ENCODE peak calls at places on chromosomes 11 and 22, in four cellular contexts. P is choroid plexus epithelial cell, U is lower leg skin, V is upper lobe of right lung. X is an unnamed sample.

GRCh38 chr11:34988294-34989255 is 72.2 kb downstream of the PDHX start:
- DNase-seq in P (peak), U (no peak), V (no peak), X (peak)

GRCh38 chr11:48074425-48075181 is 94.2 kb downstream of the PTPRJ start:
- DNase-seq in P (no peak), U (no peak), V (no peak), X (no peak)

GRCh38 chr11:89361738-89362137 is 129.4 kb downstream of the NOX4 start:
- DNase-seq in P (no peak), U (no peak), V (no peak), X (no peak)

GRCh38 chr11:129374993-129375721 is 491 bp upstream of the BARX2 start:
- DNase-seq in P (no peak), U (no peak), V (peak), X (no peak)

GRCh38 chr11:59582006-59582405 is 33.6 kb downstream of the OSBP start:
- DNase-seq in P (no peak), U (no peak), V (no peak), X (no peak)

GRCh38 chr22:27773236-27773550 is 28.4 kb downstream of the MN1 start:
- DNase-seq in P (no peak), U (no peak), V (no peak), X (no peak)

GRCh38 chr11:69241075-69241740 is 52.7 kb upstream of the MYEOV start:
- DNase-seq in P (no peak), U (peak), V (no peak), X (no peak)

GRCh38 chr11:91653091-91653754 is 571.4 kb upstream of the FAT3 start:
- DNase-seq in P (no peak), U (no peak), V (no peak), X (no peak)

GRCh38 chr11:68525930-68526329 is 65.4 kb downstream of the PPP6R3 start:
- DNase-seq in P (peak), U (no peak), V (no peak), X (peak)

GRCh38 chr11:65650547-65651338 is 12.0 kb downstream of the RELA start:
- DNase-seq in P (no peak), U (no peak), V (peak), X (no peak)

GRCh38 chr11:39192671-39193070 is 2266.8 kb downstream of the LRRC4C start:
- DNase-seq in P (no peak), U (no peak), V (no peak), X (no peak)

GRCh38 chr22:36922097-36922608 is 8.7 kb downstream of the CSF2RB start:
- DNase-seq in P (no peak), U (peak), V (no peak), X (no peak)

GRCh38 chr11:126257764-126258163 is 10.9 kb downstream of the SRPRA start:
- DNase-seq in P (peak), U (no peak), V (no peak), X (peak)

GRCh38 chr11:125337836-125338235 is 158.2 kb downstream of the FEZ1 start:
- DNase-seq in P (no peak), U (no peak), V (peak), X (no peak)

GRCh38 chr11:70627219-70627618 is 228.9 kb downstream of the CTTN start:
- DNase-seq in P (no peak), U (no peak), V (no peak), X (no peak)

GRCh38 chr11:75441804-75442132 is 8.8 kb upstream of the KLHL35 start:
- DNase-seq in P (no peak), U (no peak), V (no peak), X (no peak)

GRCh38 chr11:27646051-27646818 is 54.0 kb downstream of the BDNF start:
- DNase-seq in P (no peak), U (no peak), V (no peak), X (no peak)

GRCh38 chr22:38432264-38432663 is 22.7 kb downstream of the KCNJ4 start:
- DNase-seq in P (no peak), U (no peak), V (no peak), X (no peak)

GRCh38 chr11:62804310-62805043 is 763 bp downstream of the NXF1 start:
- DNase-seq in P (peak), U (no peak), V (no peak), X (peak)

GRCh38 chr22:18965526-18966421 is 29.7 kb upstream of the PRODH start:
- DNase-seq in P (no peak), U (no peak), V (peak), X (no peak)

GRCh38 chr22:39959640-39960447 is at the start of gene TMA7B:
- DNase-seq in P (peak), U (no peak), V (no peak), X (peak)

GRCh38 chr11:133354069-133354468 is 178.2 kb downstream of the OPCML start:
- DNase-seq in P (no peak), U (no peak), V (no peak), X (no peak)

GRCh38 chr22:37267128-37267587 is 15.2 kb upstream of the CYTH4 start:
- DNase-seq in P (peak), U (no peak), V (peak), X (peak)

GRCh38 chr22:46453006-46453828 is 84.2 kb downstream of the CELSR1 start:
- DNase-seq in P (no peak), U (no peak), V (no peak), X (peak)

GRCh38 chr11:7577226-7577882 is 63.6 kb downstream of the PPFIBP2 start:
- DNase-seq in P (peak), U (peak), V (no peak), X (peak)

GRCh38 chr11:128179049-128179448 is 408.3 kb downstream of the ETS1 start:
- DNase-seq in P (no peak), U (no peak), V (no peak), X (no peak)

GRCh38 chr11:2482745-2483144 is 37.9 kb downstream of the KCNQ1 start:
- DNase-seq in P (no peak), U (no peak), V (peak), X (no peak)

GRCh38 chr22:19510919-19511341 is 13.3 kb downstream of the CLDN5 start:
- DNase-seq in P (no peak), U (no peak), V (no peak), X (no peak)

GRCh38 chr22:29030016-29030617 is 31.5 kb downstream of the C22orf31 start:
- DNase-seq in P (peak), U (no peak), V (no peak), X (peak)

GRCh38 chr11:340539-341512 is 20.2 kb upstream of the IFITM3 start:
- DNase-seq in P (no peak), U (no peak), V (no peak), X (peak)

GRCh38 chr11:57464343-57465181 is 4.2 kb downstream of the RTN4RL2 start:
- DNase-seq in P (no peak), U (no peak), V (no peak), X (no peak)

GRCh38 chr22:30802202-30803166 is 107.8 kb downstream of the OSBP2 start:
- DNase-seq in P (peak), U (peak), V (peak), X (peak)

GRCh38 chr22:46967445-46968358 is 205.3 kb downstream of the TBC1D22A start:
- DNase-seq in P (peak), U (peak), V (no peak), X (no peak)

GRCh38 chr11:121589946-121590537 is 137.3 kb upstream of the SORL1-AS1 start:
- DNase-seq in P (no peak), U (no peak), V (no peak), X (no peak)

GRCh38 chr11:65325435-65325834 is 8.2 kb upstream of the DPF2 start:
- DNase-seq in P (no peak), U (no peak), V (no peak), X (no peak)

GRCh38 chr22:45263790-45264269 is 20.9 kb upstream of the UPK3A start:
- DNase-seq in P (peak), U (peak), V (peak), X (peak)

GRCh38 chr22:45261407-45262088 is 20.9 kb upstream of the KIAA0930 start:
- DNase-seq in P (no peak), U (no peak), V (no peak), X (no peak)

GRCh38 chr22:45262931-45263789 is 21.6 kb upstream of the UPK3A start:
- DNase-seq in P (no peak), U (no peak), V (no peak), X (peak)

GRCh38 chr22:45259754-45260394 is 19.2 kb upstream of the KIAA0930 start:
- DNase-seq in P (no peak), U (no peak), V (no peak), X (no peak)

GRCh38 chr22:45262195-45262930 is 21.7 kb upstream of the KIAA0930 start:
- DNase-seq in P (no peak), U (no peak), V (no peak), X (no peak)
- H3K4me3 ChIP-seq in P (no peak), U (no peak), V (no peak), X (no peak)

GRCh38 chr22:41672780-41673509 is 15.7 kb downstream of the SNU13 start:
- DNase-seq in P (peak), U (no peak), V (no peak), X (no peak)
- TF ChIP-seq CTCF in P (peak), U (no peak), V (peak), X (peak)

DNA sequence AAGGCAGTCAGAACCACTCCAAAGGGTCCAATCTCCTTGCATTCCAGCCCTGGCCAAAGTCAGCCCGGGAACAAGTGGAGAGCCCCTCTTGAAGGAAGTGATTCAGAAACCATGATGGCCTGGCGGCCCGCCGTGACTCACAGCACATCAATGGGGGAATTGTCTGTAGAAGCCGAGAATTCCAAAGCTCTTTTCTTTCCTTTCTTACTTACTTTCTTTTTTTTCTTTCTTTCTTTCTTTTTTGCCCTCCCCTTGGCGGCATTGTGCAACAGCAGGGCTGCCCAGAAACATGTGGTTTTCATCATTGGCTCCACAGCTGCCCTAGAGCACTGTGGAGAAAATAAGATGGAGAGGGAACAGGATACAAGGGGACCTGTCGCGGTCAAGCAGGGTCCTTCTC is 140.2 kb upstream of the TIMP3 start:
- DNase-seq in P (peak), U (peak), V (no peak), X (peak)
- H3K4me3 ChIP-seq in P (no peak), U (no peak), V (no peak), X (no peak)

GRCh38 chr11:60607483-60607882 is 91.9 kb upstream of the MS4A8 start:
- DNase-seq in P (no peak), U (no peak), V (no peak), X (no peak)
- TF ChIP-seq CTCF in P (no peak), U (no peak), V (no peak), X (no peak)

X was measured in fibroblast of the aortic adventitia.